ENCODE peak calls at places on chromosomes 11 and 22, in six cellular contexts. C, L, Z, J, N and G are unnamed samples.

GRCh38 chr22:45488764-45489370 is 13.8 kb upstream of the FBLN1 start:
- DNase-seq in C (no peak), L (no peak), Z (no peak), J (no peak), N (no peak), G (no peak)

GRCh38 chr22:49995413-49996191 is 17.0 kb downstream of the IL17REL start:
- DNase-seq in C (no peak), L (no peak), Z (no peak), J (no peak), N (no peak), G (no peak)

GRCh38 chr11:76735218-76735480 is 48.0 kb upstream of the TSKU start:
- DNase-seq in C (no peak), L (no peak), Z (no peak), J (no peak), N (no peak), G (no peak)

GRCh38 chr11:34284836-34285235 is 73.0 kb downstream of the ABTB2 start:
- DNase-seq in C (no peak), L (peak), Z (no peak), J (no peak), N (no peak), G (no peak)

GRCh38 chr11:116641561-116642045 is 131.2 kb downstream of the BUD13 start:
- DNase-seq in C (peak), L (peak), Z (peak), J (no peak), N (no peak), G (peak)

GRCh38 chr22:31556627-31557203 is 60.4 kb downstream of the SFI1 start:
- DNase-seq in C (peak), L (peak), Z (peak), J (peak), N (no peak), G (peak)

GRCh38 chr11:2526808-2527381 is 82.1 kb downstream of the KCNQ1 start:
- DNase-seq in C (no peak), L (peak), Z (no peak), J (no peak), N (no peak), G (no peak)

GRCh38 chr11:27209562-27210005 is 153.4 kb downstream of the CCDC34 start:
- DNase-seq in C (peak), L (no peak), Z (peak), J (peak), N (peak), G (peak)

GRCh38 chr11:117989351-117990102 is 3.3 kb downstream of the IL10RA start:
- DNase-seq in C (no peak), L (no peak), Z (no peak), J (no peak), N (no peak), G (no peak)

GRCh38 chr22:46812034-46812605 is 49.7 kb downstream of the TBC1D22A start:
- DNase-seq in C (no peak), L (no peak), Z (no peak), J (no peak), N (no peak), G (no peak)

GRCh38 chr22:41178425-41178975 is 26.6 kb upstream of the L3MBTL2 start:
- DNase-seq in C (no peak), L (no peak), Z (no peak), J (no peak), N (no peak), G (no peak)

GRCh38 chr11:5626191-5626590 is 1.4 kb downstream of the TRIM34 start:
- DNase-seq in C (peak), L (no peak), Z (peak), J (no peak), N (no peak), G (peak)

GRCh38 chr11:31240340-31240904 is 129.1 kb downstream of the DCDC1 start:
- DNase-seq in C (peak), L (peak), Z (no peak), J (peak), N (no peak), G (peak)

GRCh38 chr11:46537851-46538295 is 56.0 kb downstream of the AMBRA1 start:
- DNase-seq in C (peak), L (peak), Z (peak), J (peak), N (peak), G (peak)